ENCODE peak calls at places on chromosome 5, in six cellular contexts. H is HCT116, R is epithelial cell of esophagus, A is tibial artery, Y is kidney epithelial cell, Q is prostate gland. L is an unnamed sample.

GRCh38 chr5:73963021-73963420 is 337.0 kb downstream of the ARHGEF28 start:
- DNase-seq in H (no peak), R (peak; percentile 77), A (no peak), Y (no peak), Q (no peak), L (no peak)

GRCh38 chr5:9479361-9479760 is 66.5 kb downstream of the SEMA5A start:
- DNase-seq in H (no peak), R (peak; percentile 58), A (no peak), Y (no peak), Q (no peak), L (peak; percentile 23)

GRCh38 chr5:87122171-87122977 is 145.3 kb upstream of the RASA1 start:
- DNase-seq in H (no peak), R (no peak), A (no peak), Y (no peak), Q (no peak), L (no peak)

GRCh38 chr5:76351176-76351575 is 51.9 kb upstream of the IQGAP2 start:
- DNase-seq in H (no peak), R (no peak), A (no peak), Y (no peak), Q (no peak), L (no peak)

GRCh38 chr5:68911840-68912690 is 181.7 kb upstream of the SLC30A5 start:
- DNase-seq in H (no peak), R (peak; percentile 66), A (no peak), Y (no peak), Q (no peak), L (no peak)

GRCh38 chr5:158758666-158759065 is 341.1 kb downstream of the EBF1 start:
- DNase-seq in H (no peak), R (peak; percentile 3), A (no peak), Y (no peak), Q (no peak), L (no peak)

GRCh38 chr5:90890183-90890582 is 331.6 kb downstream of the ADGRV1 start:
- DNase-seq in H (no peak), R (no peak), A (no peak), Y (no peak), Q (no peak), L (no peak)

GRCh38 chr5:151223447-151224264 is at the start of gene CCDC69:
- DNase-seq in H (peak; percentile 53), R (peak; percentile 75), A (peak; percentile 82), Y (peak; percentile 23), Q (peak; percentile 72), L (peak; percentile 39)

GRCh38 chr5:141507387-141508091 is 18.7 kb downstream of the PCDHGC5 start:
- DNase-seq in H (no peak), R (no peak), A (peak; percentile 65), Y (no peak), Q (no peak), L (no peak)

GRCh38 chr5:41413067-41413466 is 97.3 kb downstream of the PLCXD3 start:
- DNase-seq in H (no peak), R (no peak), A (no peak), Y (no peak), Q (no peak), L (no peak)

GRCh38 chr5:41408676-41409443 is 101.5 kb downstream of the PLCXD3 start:
- DNase-seq in H (no peak), R (peak; percentile 67), A (no peak), Y (no peak), Q (no peak), L (peak; percentile 32)

GRCh38 chr5:41410307-41410706 is 100.1 kb downstream of the PLCXD3 start:
- DNase-seq in H (no peak), R (no peak), A (no peak), Y (no peak), Q (no peak), L (no peak)

GRCh38 chr5:41412496-41412895 is 97.9 kb downstream of the PLCXD3 start:
- DNase-seq in H (no peak), R (no peak), A (no peak), Y (no peak), Q (no peak), L (no peak)

GRCh38 chr5:41410737-41411136 is 99.7 kb downstream of the PLCXD3 start:
- DNase-seq in H (no peak), R (no peak), A (no peak), Y (no peak), Q (no peak), L (no peak)
- TF ChIP-seq CTCF in H (no peak), R (no peak), A (no peak), Y (no peak), Q (no peak), L (no peak)

GRCh38 chr5:89270901-89271300 is 387.9 kb upstream of the MEF2C start:
- DNase-seq in H (no peak), R (no peak), A (no peak), Y (no peak), Q (no peak), L (no peak)
- H3K4me3 ChIP-seq in H (no peak overlapping the region), R (no peak overlapping the region), A (no peak overlapping the region), Y (no peak overlapping the region), Q (no peak overlapping the region), L (no peak overlapping the region)

GRCh38 chr5:2848634-2849033 is 97.2 kb upstream of the IRX2 start:
- DNase-seq in H (no peak), R (peak; percentile 33), A (no peak), Y (no peak), Q (no peak), L (no peak)
- TF ChIP-seq CTCF in H (no peak), R (peak; percentile 51), A (no peak), Y (no peak), Q (no peak), L (no peak)

GRCh38 chr5:96972599-96973334 is 36.9 kb downstream of the LNPEP start:
- DNase-seq in H (no peak), R (no peak), A (no peak), Y (no peak), Q (no peak), L (no peak)
- H3K4me3 ChIP-seq in H (no peak overlapping the region), R (no peak overlapping the region), A (no peak overlapping the region), Y (no peak overlapping the region), Q (no peak overlapping the region), L (no peak overlapping the region)

DNA sequence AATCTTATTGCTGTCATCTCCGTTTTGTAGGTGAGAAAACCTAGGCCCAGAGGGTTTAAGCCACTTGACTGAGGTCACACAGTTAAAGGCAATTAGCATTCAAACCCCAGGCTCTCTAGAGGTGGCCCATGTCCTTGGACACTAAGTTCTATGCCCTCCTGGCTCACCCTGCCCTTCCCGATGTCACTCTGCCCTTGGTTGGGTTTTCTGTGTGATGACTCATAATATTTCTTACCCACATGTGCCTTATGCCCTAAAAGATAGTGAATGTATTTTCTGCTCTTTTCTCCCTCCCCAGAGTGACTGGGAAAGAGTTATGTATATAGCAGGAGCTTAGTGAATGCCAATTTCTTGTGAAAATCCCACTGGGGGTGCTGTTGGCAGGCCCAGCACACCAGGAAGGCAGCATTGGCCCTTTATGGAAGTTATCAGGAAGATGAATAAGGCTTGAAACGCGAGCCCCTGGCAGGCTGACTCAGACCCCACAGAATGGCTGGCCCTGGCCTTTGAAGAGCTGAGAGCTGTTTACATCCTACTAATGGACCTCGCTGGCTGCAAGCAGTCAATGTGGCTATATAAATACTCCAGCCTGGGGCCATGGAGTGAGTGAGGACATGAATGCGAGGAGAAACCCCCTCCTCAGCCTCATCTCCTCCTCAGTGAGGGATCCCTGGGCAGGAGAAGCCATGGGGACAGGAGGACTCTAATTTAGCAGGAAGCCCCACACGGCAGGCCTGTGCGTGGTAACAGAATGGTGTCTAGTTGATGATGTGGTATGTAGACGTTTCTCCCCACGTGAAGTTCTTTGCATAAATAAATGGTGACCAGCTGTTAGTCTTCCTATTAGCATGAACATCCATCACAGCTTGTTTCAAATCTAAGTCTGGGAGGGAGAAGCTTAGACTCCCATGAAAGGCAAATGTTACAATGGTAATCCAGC is 174.8 kb upstream of the PITX1 start:
- DNase-seq in H (peak; percentile 68), R (peak; percentile 89), A (peak; percentile 55), Y (peak; percentile 66), Q (no peak), L (peak; percentile 56)
- TF ChIP-seq CTCF in H (peak; percentile 44), R (no peak), A (no peak), Y (peak; percentile 41), Q (no peak), L (peak; percentile 39)